ENCODE peak calls at places on chromosomes 3 and 15, in four cellular contexts. W, D, F and S are unnamed samples.

GRCh38 chr3:85313380-85313779 is 354.6 kb downstream of the CADM2 start:
- DNase-seq in W (no peak), D (no peak), F (no peak), S (no peak)

GRCh38 chr15:86018679-86019078 is 61.0 kb upstream of the AGBL1 start:
- DNase-seq in D (no peak), W (no peak), F (peak), S (no peak)

GRCh38 chr15:76059320-76060097 is at the start of gene TMEM266:
- DNase-seq in D (peak), F (peak), W (peak), S (peak)

GRCh38 chr3:99967796-99968195 is 146.5 kb downstream of the FILIP1L start:
- DNase-seq in D (peak), F (peak), W (no peak), S (no peak)

GRCh38 chr15:50234764-50235163 is 30.8 kb downstream of the HDC start:
- DNase-seq in D (no peak), F (no peak), W (no peak), S (no peak)

GRCh38 chr3:33096103-33096868 is 660 bp downstream of the GLB1 start:
- DNase-seq in F (peak), W (peak), D (peak), S (peak)

GRCh38 chr15:41445399-41445798 is 28.5 kb downstream of the RTF1 start:
- DNase-seq in F (no peak), W (no peak), D (no peak), S (no peak)

GRCh38 chr3:101195951-101196713 is 124.2 kb downstream of the IMPG2 start:
- DNase-seq in D (peak), F (peak), W (peak), S (peak)

GRCh38 chr3:87509401-87509800 is 233.0 kb upstream of the POU1F1 start:
- DNase-seq in D (no peak), W (no peak), F (no peak), S (no peak)